ENCODE peak calls at places on chromosome 21, in seven cellular contexts. L is transverse colon; W is H9; E is CD8-positive, alpha-beta T cell; K is uterus; T is left ventricle myocardium inferior; A is Panc1. M is an unnamed sample.

GRCh38 chr21:45265721-45266517 is 21.8 kb downstream of the POFUT2 start:
- DNase-seq in K (no peak), E (no peak), T (no peak), L (no peak), A (no peak), W (peak; percentile 14), M (no peak)

GRCh38 chr21:16117851-16118592 is 388.2 kb downstream of the USP25 start:
- DNase-seq in A (no peak), L (no peak), W (no peak), K (no peak), E (no peak), T (no peak), M (no peak)

GRCh38 chr21:42836767-42837301 is 42.5 kb downstream of the WDR4 start:
- DNase-seq in K (no peak), W (no peak), L (no peak), A (no peak), T (no peak), E (no peak), M (no peak)

GRCh38 chr21:30434033-30434631 is 4.1 kb downstream of the KRTAP13-4 start:
- DNase-seq in W (peak; percentile 76), K (no peak), L (peak; percentile 7), A (peak; percentile 0), E (no peak), T (no peak), M (peak; percentile 5)

GRCh38 chr21:45373991-45374816 is 30.8 kb upstream of the COL18A1 start:
- DNase-seq in T (peak; percentile 15), W (no peak), L (no peak), E (no peak), A (no peak), K (no peak), M (no peak)

GRCh38 chr21:45639206-45640000 is 4.1 kb upstream of the PCBP3 start:
- DNase-seq in L (no peak), T (no peak), K (no peak), W (no peak), A (no peak), E (no peak), M (no peak)

GRCh38 chr21:35543746-35544145 is 494.6 kb upstream of the RUNX1 start:
- DNase-seq in W (no peak), E (no peak), A (no peak), L (no peak), T (no peak), K (no peak), M (no peak)

GRCh38 chr21:34670962-34671348 is 2.2 kb downstream of the CLIC6 start:
- DNase-seq in T (no peak), E (no peak), L (no peak), K (no peak), W (no peak), A (no peak), M (no peak)

GRCh38 chr21:30138483-30138882 is 28.1 kb downstream of the CLDN17 start:
- DNase-seq in E (no peak), W (no peak), T (no peak), L (no peak), A (no peak), K (no peak), M (no peak)

GRCh38 chr21:35223480-35224156 is 174.5 kb upstream of the RUNX1 start:
- DNase-seq in E (no peak), T (no peak), W (no peak), A (no peak), L (no peak), K (no peak), M (no peak)

GRCh38 chr21:29717659-29718058 is 222.1 kb downstream of the GRIK1 start:
- DNase-seq in K (no peak), T (no peak), W (no peak), L (no peak), E (no peak), A (no peak), M (no peak)

GRCh38 chr21:41778974-41779600 is 12.2 kb upstream of the RIPK4 start:
- DNase-seq in A (no peak), E (no peak), K (no peak), W (peak; percentile 75), T (no peak), L (peak; percentile 37), M (no peak)

GRCh38 chr21:41780337-41781046 is 13.6 kb upstream of the RIPK4 start:
- DNase-seq in E (no peak), W (no peak), A (no peak), L (no peak), T (no peak), K (no peak), M (no peak)

GRCh38 chr21:41779659-41780058 is 12.8 kb upstream of the RIPK4 start:
- DNase-seq in K (no peak), T (no peak), W (no peak), E (no peak), L (no peak), A (no peak), M (no peak)

GRCh38 chr21:41783476-41784150 is 16.8 kb upstream of the RIPK4 start:
- DNase-seq in K (no peak), W (no peak), A (no peak), E (no peak), T (no peak), L (peak; percentile 85), M (peak; percentile 65)

DNA sequence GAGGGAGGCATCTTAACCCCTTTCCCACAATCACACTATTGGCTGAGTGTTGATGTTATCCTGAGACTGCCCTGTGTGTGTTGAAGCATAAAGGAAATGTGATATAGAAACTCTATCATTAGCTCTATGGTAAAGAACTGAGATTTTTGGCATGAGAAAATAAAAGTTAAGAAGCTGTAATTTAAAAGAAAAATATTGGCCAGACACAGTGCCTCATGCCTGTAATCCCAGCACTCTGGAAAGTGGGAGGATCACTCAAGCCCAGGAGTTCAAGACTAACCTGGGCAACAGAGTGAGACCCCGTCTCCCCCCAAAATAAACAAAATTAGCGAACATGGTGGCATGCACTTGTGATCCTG is 14.2 kb upstream of the RIPK4 start:
- DNase-seq in K (no peak), E (no peak), L (no peak), A (no peak), W (no peak), T (no peak), M (no peak)
- H3K27me3 ChIP-seq in K (peaks cover 4% of the 10 kb centered on the region), E (peaks cover 9% of the 10 kb centered on the region), L (peaks cover 87% of the 10 kb centered on the region), A (no peaks in the 10 kb centered on the region), W (no peaks in the 10 kb centered on the region), T (peaks cover 96% of the 10 kb centered on the region), M (no peaks in the 10 kb centered on the region)

DNA sequence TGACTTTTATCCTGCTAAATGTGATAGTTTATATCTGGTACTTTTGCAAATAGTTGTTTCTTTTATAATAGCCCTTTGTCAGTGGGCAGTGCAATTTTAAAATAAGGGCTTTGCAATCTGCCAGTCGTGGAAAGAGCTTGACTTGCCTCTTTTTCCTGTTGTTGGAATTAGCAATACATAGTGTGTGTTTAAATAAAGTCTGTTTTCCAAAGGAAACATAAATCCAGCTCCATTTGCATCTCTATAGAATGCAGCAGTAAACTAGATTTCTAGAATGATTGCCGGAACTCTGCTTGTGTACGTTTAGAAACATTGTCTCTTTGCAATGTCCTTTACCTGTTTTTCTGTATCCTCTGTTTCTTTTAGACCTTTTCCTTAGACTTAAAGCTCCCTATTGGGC is 33.1 kb downstream of the GABPA start:
- DNase-seq in T (no peak), A (no peak), L (no peak), K (no peak), E (no peak), W (no peak), M (no peak)
- TF ChIP-seq CTCF in T (no peak), A (no peak), L (no peak), K (no peak), E (no peak), W (no peak), M (no peak)

GRCh38 chr21:33047231-33047630 is 21.5 kb downstream of the OLIG2 start:
- DNase-seq in L (no peak), E (no peak), T (no peak), W (no peak), K (no peak), A (no peak), M (no peak)

GRCh38 chr21:33046455-33046854 is 20.7 kb downstream of the OLIG2 start:
- DNase-seq in T (no peak), K (no peak), W (no peak), L (no peak), A (no peak), E (no peak), M (no peak)

GRCh38 chr21:33053986-33054385 is 16.0 kb upstream of the OLIG1 start:
- DNase-seq in W (no peak), K (no peak), A (no peak), L (no peak), T (no peak), E (no peak), M (no peak)

GRCh38 chr21:33057385-33057940 is 12.5 kb upstream of the OLIG1 start:
- DNase-seq in W (no peak), L (no peak), E (no peak), K (no peak), A (no peak), T (no peak), M (no peak)

DNA sequence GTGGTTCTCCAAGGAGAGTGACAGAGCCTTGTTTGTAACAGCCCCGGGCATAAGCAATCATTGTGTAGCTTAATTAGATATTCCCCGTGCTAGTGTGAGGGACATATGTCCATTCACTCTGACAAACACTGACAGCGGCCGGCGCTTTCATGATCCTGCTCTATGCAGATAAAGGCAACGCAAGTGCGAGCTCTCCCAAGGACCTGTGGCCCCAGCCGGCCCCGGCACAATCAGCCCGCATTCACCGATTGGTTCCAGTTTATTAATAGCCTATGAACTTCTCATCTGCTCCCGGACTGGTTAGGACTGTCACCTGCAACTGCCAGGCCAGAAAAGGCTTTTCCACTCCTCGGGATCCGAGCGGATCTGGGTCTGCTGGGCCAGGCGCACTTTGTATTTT is 18.0 kb upstream of the OLIG1 start:
- DNase-seq in K (no peak), W (no peak), T (no peak), L (no peak), A (no peak), E (no peak), M (no peak)
- H3K27me3 ChIP-seq in K (no peaks in the 10 kb centered on the region), W (no peaks in the 10 kb centered on the region), T (peaks cover 42% of the 10 kb centered on the region), L (peaks cover 15% of the 10 kb centered on the region), A (no peaks in the 10 kb centered on the region), E (no peaks in the 10 kb centered on the region), M (no peaks in the 10 kb centered on the region)

GRCh38 chr21:38441153-38441552 is 57.1 kb downstream of the ERG start:
- DNase-seq in K (no peak), W (no peak), L (no peak), E (no peak), T (no peak), A (no peak), M (no peak)

GRCh38 chr21:38438476-38438893 is 59.8 kb downstream of the ERG start:
- DNase-seq in L (no peak), T (peak; percentile 67), W (no peak), K (peak; percentile 39), E (no peak), A (no peak), M (no peak)

GRCh38 chr21:38439957-38440356 is 58.3 kb downstream of the ERG start:
- DNase-seq in L (no peak), T (no peak), A (no peak), W (no peak), E (no peak), K (no peak), M (no peak)

GRCh38 chr21:38439336-38439900 is 58.9 kb downstream of the ERG start:
- DNase-seq in T (no peak), A (no peak), L (no peak), E (no peak), W (no peak), K (no peak), M (no peak)

DNA sequence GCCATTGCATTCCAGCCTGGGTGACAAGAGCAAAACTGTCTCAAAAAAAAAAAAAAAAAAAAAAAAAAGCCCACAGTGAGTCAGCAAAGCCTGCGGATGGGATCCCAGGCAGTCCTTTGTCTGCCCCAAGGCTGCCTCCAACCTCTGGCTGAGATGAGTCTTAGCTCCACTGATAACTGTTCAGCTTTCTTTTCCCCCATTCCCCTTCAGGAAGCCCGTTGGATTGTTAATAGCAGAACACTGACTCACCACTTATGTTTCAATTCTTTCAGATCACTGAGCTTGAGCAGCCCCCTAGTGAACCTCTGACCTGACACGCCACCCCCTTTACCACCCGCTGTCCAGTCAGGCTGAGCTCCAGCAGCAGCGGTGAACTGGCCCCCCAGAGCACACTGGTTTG is 57.5 kb downstream of the ERG start:
- DNase-seq in A (no peak), L (no peak), W (no peak), E (no peak), K (no peak), T (no peak), M (no peak)
- TF ChIP-seq CTCF in A (no peak), L (no peak), W (no peak), E (no peak), K (no peak), T (no peak), M (no peak)